ENCODE peak calls at places on chromosomes 3 and 15, in nine cellular contexts. One of them, this sample, is unnamed.

GRCh38 chr3:21795152-21795837 is 44.3 kb upstream of the ZNF385D start:
- DNase-seq in GM12864: no peak
- DNase-seq in fibroblast of lung: no peak
- DNase-seq in GM12865: no peak
- DNase-seq in lower lobe of right lung: no peak
- DNase-seq in brain microvascular endothelial cell: no peak
- DNase-seq in AG09309: no peak
- DNase-seq in Peyer's patch: no peak
- DNase-seq in AG04450: no peak
- DNase-seq in this sample: no peak

GRCh38 chr3:197718904-197719303 is 17.8 kb downstream of the RUBCN start:
- DNase-seq in GM12864: no peak
- DNase-seq in fibroblast of lung: peak
- DNase-seq in GM12865: no peak
- DNase-seq in lower lobe of right lung: no peak
- DNase-seq in brain microvascular endothelial cell: peak
- DNase-seq in AG09309: peak
- DNase-seq in Peyer's patch: no peak
- DNase-seq in AG04450: peak
- DNase-seq in this sample: no peak

GRCh38 chr15:99090011-99090699 is 14.7 kb upstream of the SYNM start:
- DNase-seq in GM12864: peak
- DNase-seq in fibroblast of lung: peak
- DNase-seq in GM12865: peak
- DNase-seq in lower lobe of right lung: no peak
- DNase-seq in brain microvascular endothelial cell: no peak
- DNase-seq in AG09309: no peak
- DNase-seq in Peyer's patch: peak
- DNase-seq in AG04450: no peak
- DNase-seq in this sample: no peak

GRCh38 chr15:57890351-57890750 is 175.2 kb downstream of the ALDH1A2 start:
- DNase-seq in GM12864: no peak
- DNase-seq in fibroblast of lung: peak
- DNase-seq in GM12865: no peak
- DNase-seq in lower lobe of right lung: no peak
- DNase-seq in brain microvascular endothelial cell: peak
- DNase-seq in AG09309: no peak
- DNase-seq in Peyer's patch: no peak
- DNase-seq in AG04450: no peak
- DNase-seq in this sample: no peak

GRCh38 chr3:65884072-65884471 is 154.6 kb downstream of the MAGI1 start:
- DNase-seq in GM12864: no peak
- DNase-seq in fibroblast of lung: peak
- DNase-seq in GM12865: no peak
- DNase-seq in lower lobe of right lung: no peak
- DNase-seq in brain microvascular endothelial cell: no peak
- DNase-seq in AG09309: no peak
- DNase-seq in Peyer's patch: no peak
- DNase-seq in AG04450: no peak
- DNase-seq in this sample: no peak

GRCh38 chr3:11632564-11632963 is 11.2 kb downstream of the VGLL4 start:
- DNase-seq in GM12864: no peak
- DNase-seq in fibroblast of lung: no peak
- DNase-seq in GM12865: no peak
- DNase-seq in lower lobe of right lung: no peak
- DNase-seq in brain microvascular endothelial cell: no peak
- DNase-seq in AG09309: no peak
- DNase-seq in Peyer's patch: no peak
- DNase-seq in AG04450: no peak
- DNase-seq in this sample: no peak

GRCh38 chr15:60044636-60045273 is 40.6 kb downstream of the FOXB1 start:
- DNase-seq in GM12864: no peak
- DNase-seq in fibroblast of lung: no peak
- DNase-seq in GM12865: no peak
- DNase-seq in lower lobe of right lung: no peak
- DNase-seq in brain microvascular endothelial cell: no peak
- DNase-seq in AG09309: no peak
- DNase-seq in Peyer's patch: no peak
- DNase-seq in AG04450: no peak
- DNase-seq in this sample: no peak

GRCh38 chr3:126499401-126499800 is 18.2 kb downstream of the UROC1 start:
- DNase-seq in GM12864: no peak
- DNase-seq in fibroblast of lung: no peak
- DNase-seq in GM12865: no peak
- DNase-seq in lower lobe of right lung: no peak
- DNase-seq in brain microvascular endothelial cell: no peak
- DNase-seq in AG09309: no peak
- DNase-seq in Peyer's patch: no peak
- DNase-seq in AG04450: no peak
- DNase-seq in this sample: no peak

GRCh38 chr3:146912233-146913015 is 307.3 kb upstream of the PLSCR5 start:
- DNase-seq in GM12864: no peak
- DNase-seq in fibroblast of lung: peak
- DNase-seq in GM12865: no peak
- DNase-seq in lower lobe of right lung: no peak
- DNase-seq in brain microvascular endothelial cell: no peak
- DNase-seq in AG09309: no peak
- DNase-seq in Peyer's patch: no peak
- DNase-seq in AG04450: no peak
- DNase-seq in this sample: no peak

GRCh38 chr3:13221491-13221890 is 148.3 kb upstream of the IQSEC1 start:
- DNase-seq in GM12864: no peak
- DNase-seq in fibroblast of lung: no peak
- DNase-seq in GM12865: no peak
- DNase-seq in lower lobe of right lung: no peak
- DNase-seq in brain microvascular endothelial cell: no peak
- DNase-seq in AG09309: no peak
- DNase-seq in Peyer's patch: no peak
- DNase-seq in AG04450: no peak
- DNase-seq in this sample: no peak

GRCh38 chr3:46097691-46098241 is 70.5 kb upstream of the XCR1 start:
- DNase-seq in GM12864: no peak
- DNase-seq in fibroblast of lung: no peak
- DNase-seq in GM12865: peak
- DNase-seq in lower lobe of right lung: no peak
- DNase-seq in brain microvascular endothelial cell: peak
- DNase-seq in AG09309: no peak
- DNase-seq in Peyer's patch: no peak
- DNase-seq in AG04450: no peak
- DNase-seq in this sample: no peak

GRCh38 chr15:100728371-100729201 is 126.2 kb downstream of the ASB7 start:
- DNase-seq in GM12864: no peak
- DNase-seq in fibroblast of lung: no peak
- DNase-seq in GM12865: no peak
- DNase-seq in lower lobe of right lung: no peak
- DNase-seq in brain microvascular endothelial cell: no peak
- DNase-seq in AG09309: no peak
- DNase-seq in Peyer's patch: no peak
- DNase-seq in AG04450: no peak
- DNase-seq in this sample: no peak

GRCh38 chr3:193974147-193974546 is 161.8 kb upstream of the HES1 start:
- DNase-seq in GM12864: no peak
- DNase-seq in fibroblast of lung: peak
- DNase-seq in GM12865: no peak
- DNase-seq in lower lobe of right lung: no peak
- DNase-seq in brain microvascular endothelial cell: peak
- DNase-seq in AG09309: peak
- DNase-seq in Peyer's patch: no peak
- DNase-seq in AG04450: no peak
- DNase-seq in this sample: no peak

GRCh38 chr3:55000546-55000945 is 72.7 kb upstream of the LRTM1 start:
- DNase-seq in GM12864: no peak
- DNase-seq in fibroblast of lung: peak
- DNase-seq in GM12865: no peak
- DNase-seq in lower lobe of right lung: no peak
- DNase-seq in brain microvascular endothelial cell: peak
- DNase-seq in AG09309: peak
- DNase-seq in Peyer's patch: no peak
- DNase-seq in AG04450: peak
- DNase-seq in this sample: no peak

DNA sequence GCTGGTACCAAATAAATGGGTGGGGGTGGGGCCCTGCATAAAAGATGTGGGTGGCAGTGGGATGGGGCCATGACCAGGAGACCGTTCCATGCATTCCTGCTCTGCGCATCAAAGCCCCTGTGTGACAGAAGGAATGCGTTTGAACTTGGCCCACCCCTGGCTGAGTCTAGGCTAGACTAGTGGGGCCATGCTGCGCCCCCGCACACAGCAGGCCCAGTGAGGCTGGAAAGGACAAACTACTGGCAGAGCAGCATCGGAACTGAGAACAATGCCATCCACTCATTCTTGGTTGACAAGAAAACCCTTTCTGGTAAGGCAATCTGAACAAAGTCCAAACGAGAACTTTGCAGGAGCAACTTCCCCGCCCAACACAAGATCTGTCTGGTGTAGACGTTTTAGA is 48.3 kb downstream of the CTNNB1 start:
- DNase-seq in GM12864: no peak
- DNase-seq in fibroblast of lung: peak
- DNase-seq in GM12865: no peak
- DNase-seq in lower lobe of right lung: no peak
- DNase-seq in brain microvascular endothelial cell: no peak
- DNase-seq in AG09309: no peak
- DNase-seq in Peyer's patch: no peak
- DNase-seq in AG04450: no peak
- DNase-seq in this sample: no peak
- TF ChIP-seq CTCF in GM12864: no peak
- TF ChIP-seq CTCF in fibroblast of lung: no peak
- TF ChIP-seq CTCF in GM12865: no peak
- TF ChIP-seq CTCF in lower lobe of right lung: no peak
- TF ChIP-seq CTCF in brain microvascular endothelial cell: no peak
- TF ChIP-seq CTCF in AG09309: no peak
- TF ChIP-seq CTCF in Peyer's patch: no peak
- TF ChIP-seq CTCF in AG04450: no peak
- TF ChIP-seq CTCF in this sample: no peak

DNA sequence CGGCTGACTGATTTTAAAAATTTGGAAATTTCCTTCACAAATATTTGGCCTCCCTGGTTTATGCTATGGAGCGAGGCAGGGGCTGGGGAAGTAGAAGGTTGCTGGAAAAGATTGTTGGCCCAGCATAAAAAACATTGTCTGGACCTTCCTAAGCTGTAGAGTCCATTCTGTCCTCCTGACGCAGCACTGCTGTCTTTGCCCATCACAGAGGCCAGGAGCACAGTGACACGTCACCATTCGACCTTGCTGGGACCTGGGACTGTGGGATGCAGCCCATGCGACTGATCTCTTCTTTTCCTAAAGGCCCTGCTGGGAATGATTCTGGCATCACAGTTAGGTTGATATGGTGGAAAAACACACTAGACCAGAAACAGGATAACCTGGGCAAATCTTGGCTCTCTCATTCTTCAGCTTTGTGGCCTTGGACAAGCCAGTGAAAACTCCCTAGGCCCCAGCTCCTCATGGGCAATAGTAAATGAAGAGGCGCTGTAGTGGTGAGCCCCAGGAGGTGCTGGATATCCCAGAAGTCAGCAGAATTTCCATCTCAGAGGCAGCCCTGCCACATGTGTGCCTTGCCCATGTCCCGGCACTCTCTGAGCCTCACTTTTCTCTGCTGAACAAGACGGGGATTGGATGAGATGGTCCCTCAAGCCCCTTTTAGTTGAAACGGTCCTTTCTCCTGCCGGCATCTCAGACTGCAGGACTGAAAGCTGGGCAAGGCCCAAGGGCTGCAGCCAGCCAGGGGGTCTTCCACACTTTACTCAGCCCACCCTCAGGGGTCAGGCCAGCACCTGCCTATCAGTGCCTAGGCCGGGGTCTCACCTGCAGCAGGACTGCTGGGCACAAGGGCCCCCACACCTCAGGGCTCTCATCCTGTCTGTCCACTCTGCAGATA is 69.6 kb downstream of the SENP2 start:
- DNase-seq in GM12864: no peak
- DNase-seq in fibroblast of lung: no peak
- DNase-seq in GM12865: no peak
- DNase-seq in lower lobe of right lung: no peak
- DNase-seq in brain microvascular endothelial cell: no peak
- DNase-seq in AG09309: no peak
- DNase-seq in Peyer's patch: no peak
- DNase-seq in AG04450: no peak
- DNase-seq in this sample: no peak
- H3K4me3 ChIP-seq in GM12864: no peak
- H3K4me3 ChIP-seq in fibroblast of lung: no peak
- H3K4me3 ChIP-seq in GM12865: no peak
- H3K4me3 ChIP-seq in lower lobe of right lung: no peak
- H3K4me3 ChIP-seq in brain microvascular endothelial cell: no peak
- H3K4me3 ChIP-seq in AG09309: no peak
- H3K4me3 ChIP-seq in Peyer's patch: no peak
- H3K4me3 ChIP-seq in AG04450: no peak
- H3K4me3 ChIP-seq in this sample: no peak

DNA sequence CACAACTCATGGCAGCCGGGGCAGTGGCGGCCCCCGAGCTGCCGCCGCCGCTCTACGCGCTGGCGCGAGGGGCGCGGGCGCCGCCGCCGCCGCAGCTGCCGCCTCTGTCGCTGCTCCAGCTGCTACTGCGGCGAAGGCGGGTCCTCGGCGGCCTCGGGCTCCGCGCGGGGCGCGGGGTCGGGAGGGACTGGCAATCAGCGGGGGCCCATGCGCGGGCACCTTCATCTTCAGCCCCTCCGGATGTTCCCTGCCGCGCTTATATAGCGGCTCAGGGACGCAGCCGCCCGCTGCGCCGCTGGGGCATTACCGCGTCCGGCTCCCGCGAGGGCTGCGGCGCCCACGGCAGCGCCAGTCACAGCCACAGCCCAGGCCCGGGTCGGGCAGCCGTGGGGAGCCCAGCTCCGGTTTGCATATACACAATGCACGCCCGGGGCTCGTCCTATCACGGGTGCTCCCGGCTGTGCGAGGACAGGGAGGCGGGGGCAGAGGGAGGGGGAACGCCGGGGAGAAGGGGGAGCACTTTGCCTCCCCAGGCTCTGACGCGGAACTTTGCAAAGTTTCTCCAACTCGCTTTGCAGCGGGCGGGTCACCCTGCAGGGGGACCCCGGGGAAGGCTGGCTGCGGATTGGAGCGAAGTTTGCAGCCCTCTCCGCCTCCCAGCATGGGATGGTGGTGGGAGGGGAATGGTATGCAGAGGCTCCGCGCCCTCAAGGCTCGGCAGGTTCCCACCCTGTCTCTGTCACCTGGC is at the start of gene VGLL3:
- DNase-seq in GM12864: no peak
- DNase-seq in fibroblast of lung: peak
- DNase-seq in GM12865: no peak
- DNase-seq in lower lobe of right lung: peak
- DNase-seq in brain microvascular endothelial cell: peak
- DNase-seq in AG09309: no peak
- DNase-seq in Peyer's patch: peak
- DNase-seq in AG04450: peak
- DNase-seq in this sample: no peak
- TF ChIP-seq CTCF in GM12864: no peak
- TF ChIP-seq CTCF in fibroblast of lung: peak
- TF ChIP-seq CTCF in GM12865: no peak
- TF ChIP-seq CTCF in lower lobe of right lung: peak
- TF ChIP-seq CTCF in brain microvascular endothelial cell: peak
- TF ChIP-seq CTCF in AG09309: peak
- TF ChIP-seq CTCF in Peyer's patch: no peak
- TF ChIP-seq CTCF in AG04450: peak
- TF ChIP-seq CTCF in this sample: no peak

DNA sequence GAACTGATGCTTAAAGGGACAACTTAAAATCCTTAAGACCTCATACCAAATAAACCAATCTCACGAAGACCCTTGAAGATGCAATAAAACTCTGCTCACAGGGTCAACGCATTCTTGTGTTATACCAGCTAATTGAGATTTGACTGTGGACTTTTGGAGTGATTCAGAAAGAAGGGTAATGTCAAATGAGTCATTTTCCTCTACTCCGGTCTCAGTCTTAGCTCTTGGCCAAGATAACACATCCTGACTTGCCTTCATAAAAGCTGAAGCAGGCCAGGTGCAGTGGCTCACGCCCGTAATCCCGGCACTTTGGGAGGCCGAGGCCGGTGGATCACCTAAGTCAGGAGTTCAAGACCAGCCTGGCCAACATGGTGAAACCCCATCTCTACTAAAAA is 3.8 kb downstream of the PKM start:
- DNase-seq in GM12864: no peak
- DNase-seq in fibroblast of lung: peak
- DNase-seq in GM12865: peak
- DNase-seq in lower lobe of right lung: no peak
- DNase-seq in brain microvascular endothelial cell: peak
- DNase-seq in AG09309: peak
- DNase-seq in Peyer's patch: peak
- DNase-seq in AG04450: no peak
- DNase-seq in this sample: no peak
- H3K4me3 ChIP-seq in GM12864: peak
- H3K4me3 ChIP-seq in fibroblast of lung: peak
- H3K4me3 ChIP-seq in GM12865: peak
- H3K4me3 ChIP-seq in lower lobe of right lung: peak
- H3K4me3 ChIP-seq in brain microvascular endothelial cell: peak
- H3K4me3 ChIP-seq in AG09309: peak
- H3K4me3 ChIP-seq in Peyer's patch: no peak
- H3K4me3 ChIP-seq in AG04450: peak
- H3K4me3 ChIP-seq in this sample: peak

This sample was measured in LNCaP clone FGC.